ENCODE peak calls at places on chromosomes 13 and 19, in six cellular contexts. B is neuronal stem cell, D is H1, I is H9, L is mesendoderm, P is IMR-90. M is an unnamed sample.

GRCh38 chr13:49517461-49517860 is 21.7 kb downstream of the PHF11 start:
- DNase-seq in B (no peak), D (no peak), I (no peak), L (peak; percentile 44), P (no peak), M (peak; percentile 50)

GRCh38 chr13:99955747-99956472 is 15.7 kb downstream of the ZIC5 start:
- DNase-seq in B (no peak), D (peak; percentile 72), I (peak; percentile 47), L (peak; percentile 54), P (peak; percentile 17), M (no peak)

GRCh38 chr19:42313096-42313839 is at the start of gene TMEM145:
- DNase-seq in B (peak; percentile 51), D (peak; percentile 79), I (peak; percentile 73), L (peak; percentile 78), P (peak; percentile 52), M (no peak)

GRCh38 chr19:55071913-55072312 is 3.8 kb upstream of the EPS8L1 start:
- DNase-seq in B (no peak), D (no peak), I (no peak), L (no peak), P (no peak), M (no peak)

GRCh38 chr19:45442927-45443461 is 19.3 kb upstream of the ERCC1 start:
- DNase-seq in B (no peak), D (peak; percentile 74), I (peak; percentile 68), L (peak; percentile 97), P (peak; percentile 59), M (peak; percentile 99)

GRCh38 chr19:45130236-45130635 is 30.5 kb downstream of the NKPD1 start:
- DNase-seq in B (no peak), D (no peak), I (no peak), L (no peak), P (no peak), M (no peak)

GRCh38 chr19:18896421-18896841 is 473 bp upstream of the CERS1 start:
- DNase-seq in B (no peak), D (peak; percentile 69), I (no peak), L (no peak), P (no peak), M (no peak)

GRCh38 chr13:20796791-20797513 is 23.2 kb upstream of the EEF1AKMT1 start:
- DNase-seq in B (no peak), D (no peak), I (no peak), L (no peak), P (peak; percentile 39), M (no peak)

GRCh38 chr19:50376166-50377050 is at the start of gene NR1H2:
- DNase-seq in B (peak; percentile 93), D (peak; percentile 95), I (peak; percentile 97), L (peak; percentile 99), P (peak; percentile 98), M (peak; percentile 97)
- H2BK5ac ChIP-seq in B (peak within 1 kb of the TSS; percentile 53), D (peak within 1 kb of the TSS; percentile 96), I (no peak within 1 kb of the TSS), L (no peak within 1 kb of the TSS), P (peak within 1 kb of the TSS; percentile 77), M (peak within 1 kb of the TSS; percentile 83)

GRCh38 chr19:9883764-9884163 is 48.6 kb downstream of the PIN1 start:
- DNase-seq in B (no peak), D (no peak), I (no peak), L (no peak), P (no peak), M (no peak)

GRCh38 chr19:9885077-9885552 is 50.0 kb downstream of the PIN1 start:
- DNase-seq in B (no peak), D (no peak), I (no peak), L (peak; percentile 40), P (peak; percentile 23), M (no peak)

GRCh38 chr19:9878511-9879196 is 43.5 kb downstream of the PIN1 start:
- DNase-seq in B (no peak), D (no peak), I (no peak), L (peak; percentile 29), P (no peak), M (no peak)

GRCh38 chr19:9883231-9883758 is 48.2 kb downstream of the PIN1 start:
- DNase-seq in B (peak; percentile 27), D (no peak), I (peak; percentile 51), L (no peak), P (no peak), M (no peak)

DNA sequence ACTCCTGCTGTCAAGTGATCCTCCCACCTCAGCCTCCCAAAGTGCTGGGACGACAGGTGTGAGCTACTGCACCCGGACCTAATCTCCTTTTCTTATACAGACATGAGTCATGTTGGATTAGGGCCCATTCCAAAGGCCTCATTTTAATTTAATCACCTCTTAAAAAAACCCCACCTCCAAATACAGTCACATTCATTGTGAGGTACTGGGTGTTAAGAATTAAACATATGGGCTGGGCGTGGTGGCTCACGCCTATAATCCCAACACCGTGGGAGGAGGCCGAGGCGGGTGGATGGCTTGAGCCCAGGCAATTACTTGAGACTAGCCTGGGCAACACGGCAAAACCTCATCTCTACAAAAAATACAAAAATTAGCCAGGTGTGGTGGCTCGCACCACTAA is 46.6 kb downstream of the PIN1 start:
- DNase-seq in B (no peak), D (no peak), I (no peak), L (no peak), P (no peak), M (no peak)
- H2BK120ac ChIP-seq in B (no peak overlapping the region), D (no peak overlapping the region), I (no peak overlapping the region), L (no peak overlapping the region), P (no peak overlapping the region), M (no peak overlapping the region)

DNA sequence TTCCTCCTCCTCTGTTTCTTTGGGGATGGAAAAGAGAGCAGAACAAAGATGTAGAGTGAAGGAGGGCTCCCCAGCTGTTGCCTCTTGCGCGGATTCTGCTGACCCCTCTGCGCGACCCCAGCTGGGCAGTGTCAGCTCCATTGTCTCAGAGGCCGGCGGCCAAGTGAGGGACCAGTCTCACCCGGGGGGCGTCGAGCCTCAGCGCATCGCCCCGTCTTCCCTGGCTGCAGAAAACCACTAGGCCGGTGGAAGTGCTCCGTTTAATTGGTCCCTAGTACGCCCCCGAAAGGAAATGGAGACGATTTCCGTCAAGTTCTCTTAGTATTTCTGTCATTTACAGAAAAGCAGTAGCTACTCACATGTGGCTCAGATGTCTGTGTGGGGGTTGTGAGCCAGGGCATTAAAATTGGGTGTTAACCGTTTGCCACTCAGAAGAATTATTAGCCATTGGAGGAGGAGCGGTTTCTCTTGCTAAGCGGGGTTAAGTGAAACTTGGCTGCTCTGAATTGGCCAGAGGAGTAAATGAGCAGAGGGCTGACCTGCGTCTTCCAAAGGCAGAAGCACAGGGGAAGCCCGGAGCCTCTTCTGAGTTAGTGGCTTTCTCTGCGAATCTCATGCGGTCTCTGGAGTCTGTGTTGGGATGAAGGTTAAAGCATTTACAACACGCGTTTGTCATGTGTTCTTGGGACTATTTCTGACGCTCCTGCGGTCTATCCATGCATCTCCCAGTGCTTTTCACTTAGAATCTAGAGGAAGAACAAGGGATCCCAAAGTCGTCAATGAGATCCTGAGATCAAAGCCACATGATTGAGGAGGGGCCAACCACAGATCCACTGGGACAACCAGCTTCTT is 132.8 kb upstream of the MYO16 start:
- DNase-seq in B (peak; percentile 26), D (peak; percentile 46), I (peak; percentile 41), L (peak; percentile 51), P (no peak), M (no peak)
- H3K4me1 ChIP-seq in B (peaks cover 3% of the 10 kb centered on the region), D (no peaks in the 10 kb centered on the region), I (no peaks in the 10 kb centered on the region), L (no peaks in the 10 kb centered on the region), P (no peaks in the 10 kb centered on the region), M (no peaks in the 10 kb centered on the region)

DNA sequence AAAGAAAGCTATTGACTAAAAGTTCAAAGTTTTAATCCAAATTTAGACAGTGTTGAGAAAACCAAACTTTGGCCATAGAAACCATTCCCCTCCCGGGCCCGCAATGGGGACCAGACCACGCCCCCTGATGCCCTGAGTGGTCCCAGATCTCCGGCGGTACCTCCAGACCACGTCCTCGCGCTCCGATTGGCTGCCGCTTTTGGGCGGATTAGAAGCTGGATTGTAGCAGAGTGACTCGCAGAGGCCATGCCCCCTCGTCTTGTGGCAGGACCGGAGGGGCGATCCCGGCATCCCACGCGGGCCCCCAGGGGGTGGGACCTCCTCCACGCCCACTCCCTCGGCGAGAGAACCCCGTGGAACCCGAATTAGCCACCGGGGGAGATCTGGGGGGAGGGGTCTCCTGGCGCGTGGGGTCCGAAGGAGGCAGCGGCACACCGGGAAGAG is 812 bp upstream of the HSD17B14 start:
- DNase-seq in B (peak; percentile 93), D (peak; percentile 94), I (peak; percentile 98), L (peak; percentile 98), P (peak; percentile 78), M (peak; percentile 68)
- H2BK5ac ChIP-seq in B (no peak overlapping the region), D (no peak overlapping the region), I (no peak overlapping the region), L (peak overlapping the region; percentile 87), P (no peak overlapping the region), M (peak overlapping the region; percentile 86)

GRCh38 chr19:32368781-32369180 is 23.4 kb downstream of the ZNF507 start:
- DNase-seq in B (no peak), D (no peak), I (no peak), L (no peak), P (no peak), M (no peak)

GRCh38 chr19:32373614-32374295 is 28.3 kb downstream of the ZNF507 start:
- DNase-seq in B (no peak), D (no peak), I (no peak), L (peak; percentile 92), P (peak; percentile 100), M (peak; percentile 93)

GRCh38 chr19:32367063-32367462 is 21.7 kb downstream of the ZNF507 start:
- DNase-seq in B (no peak), D (no peak), I (no peak), L (no peak), P (no peak), M (no peak)

GRCh38 chr19:32367948-32368536 is 22.6 kb downstream of the ZNF507 start:
- DNase-seq in B (no peak), D (no peak), I (no peak), L (no peak), P (no peak), M (peak; percentile 37)

DNA sequence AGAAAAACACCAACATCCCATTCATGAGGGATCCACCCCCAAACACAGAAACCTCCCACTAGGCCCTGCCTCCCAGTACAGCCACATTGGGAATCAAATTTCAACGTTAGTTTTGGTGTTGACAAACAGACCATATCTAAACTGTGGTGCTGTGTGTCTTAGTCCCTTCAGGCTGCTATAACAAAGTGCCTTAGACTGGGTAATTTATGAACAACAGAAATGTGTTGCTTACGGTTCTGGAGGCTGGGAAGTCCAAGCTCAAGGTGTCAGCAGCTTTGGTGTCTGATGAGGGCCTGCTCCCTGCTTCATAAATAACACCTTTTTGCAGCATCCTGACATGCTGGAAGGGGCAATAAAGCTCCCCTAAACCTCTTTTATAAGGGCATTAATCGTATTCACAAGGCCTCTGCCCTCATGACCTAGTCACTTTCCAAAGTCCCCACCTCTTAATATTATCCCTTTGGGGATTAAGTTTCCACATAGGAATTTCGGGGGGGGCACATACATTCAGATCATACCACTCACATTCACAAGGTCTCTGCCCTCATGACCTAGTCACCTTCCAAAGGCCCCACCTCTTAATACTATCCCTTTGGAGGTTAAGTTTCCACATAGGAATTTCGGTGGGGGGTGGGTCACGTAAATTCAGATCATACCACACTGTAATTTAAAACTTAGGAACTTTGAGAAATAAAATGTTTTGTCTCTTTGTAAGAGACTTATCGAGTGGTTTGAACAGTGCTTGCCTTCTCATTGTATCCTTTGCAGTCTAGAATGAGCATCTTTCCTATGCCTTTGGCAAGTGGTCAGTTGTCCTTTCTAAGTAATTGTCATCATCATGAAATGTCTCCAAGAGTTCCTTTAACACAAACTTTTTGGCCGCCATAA is 27.6 kb downstream of the ZNF507 start:
- DNase-seq in B (no peak), D (no peak), I (no peak), L (peak; percentile 78), P (no peak), M (peak; percentile 71)
- H2BK120ac ChIP-seq in B (no peak overlapping the region), D (no peak overlapping the region), I (no peak overlapping the region), L (no peak overlapping the region), P (peak overlapping the region; percentile 81), M (peak overlapping the region; percentile 15)

GRCh38 chr19:6270076-6270745 is 9.6 kb downstream of the MLLT1 start:
- DNase-seq in B (no peak), D (no peak), I (no peak), L (no peak), P (no peak), M (no peak)
- H3K4me1 ChIP-seq in B (peaks cover 21% of the 10 kb centered on the region), D (peaks cover 17% of the 10 kb centered on the region), I (peaks cover 6% of the 10 kb centered on the region), L (peaks cover 12% of the 10 kb centered on the region), P (peaks cover 41% of the 10 kb centered on the region), M (peaks cover 27% of the 10 kb centered on the region)

M was measured in trophoblast cell.